ENCODE peak calls at places on chromosomes 3 and 15, in six cellular contexts. P is HEK293T, O is mucosa of gallbladder, S is HTR-8/SVneo, G is BJ, Z is renal cortical epithelial cell. X is an unnamed sample.

GRCh38 chr15:52523192-52523591 is 5.5 kb downstream of the MYO5A start:
- DNase-seq in P (no peak), S (no peak), O (no peak), G (peak), Z (peak), X (peak)

GRCh38 chr3:50194903-50195500 is 3.6 kb downstream of the GNAT1 start:
- DNase-seq in Z (no peak), O (no peak), S (no peak), G (no peak), P (peak), X (no peak)

GRCh38 chr3:9590282-9590791 is 36.7 kb upstream of the LHFPL4 start:
- DNase-seq in P (no peak), G (no peak), O (no peak), S (no peak), Z (no peak), X (no peak)

GRCh38 chr3:78728406-78729145 is 1039.2 kb downstream of the ROBO1 start:
- DNase-seq in S (no peak), G (no peak), P (peak), Z (peak), O (peak), X (no peak)

GRCh38 chr3:190533511-190534282 is 19.8 kb downstream of the IL1RAP start:
- DNase-seq in G (peak), S (peak), P (no peak), O (peak), Z (peak), X (peak)

GRCh38 chr3:186193534-186194450 is 84.9 kb upstream of the ETV5 start:
- DNase-seq in P (no peak), O (no peak), G (no peak), S (no peak), Z (no peak), X (no peak)

GRCh38 chr3:122265937-122266336 is 59.1 kb upstream of the CSTA start:
- DNase-seq in P (no peak), S (no peak), G (no peak), Z (no peak), O (no peak), X (no peak)

GRCh38 chr15:59976480-59976879 is 27.6 kb upstream of the FOXB1 start:
- DNase-seq in S (no peak), P (no peak), Z (no peak), G (no peak), O (no peak), X (no peak)

GRCh38 chr3:129439381-129439816 is 349 bp downstream of the MBD4 start:
- DNase-seq in P (no peak), O (peak), Z (no peak), G (no peak), S (peak), X (peak)

GRCh38 chr15:77838595-77838994 is 205.9 kb upstream of the LINGO1 start:
- DNase-seq in Z (no peak), S (no peak), G (no peak), P (no peak), O (no peak), X (no peak)

GRCh38 chr3:3772920-3773319 is 26.3 kb upstream of the LRRN1 start:
- DNase-seq in S (no peak), O (no peak), G (no peak), Z (no peak), P (no peak), X (no peak)

GRCh38 chr3:64349531-64349930 is 124.3 kb upstream of the PRICKLE2 start:
- DNase-seq in P (no peak), S (no peak), G (no peak), O (no peak), Z (peak), X (peak)

GRCh38 chr3:134592806-134593205 is 58.0 kb downstream of the KY start:
- DNase-seq in G (no peak), S (no peak), O (no peak), P (no peak), Z (no peak), X (no peak)

GRCh38 chr3:99484871-99485270 is 153.5 kb upstream of the COL8A1 start:
- DNase-seq in P (no peak), O (no peak), S (no peak), G (no peak), Z (no peak), X (no peak)

GRCh38 chr15:37056168-37056893 is 44.0 kb downstream of the MEIS2 start:
- DNase-seq in P (no peak), S (no peak), Z (peak), O (no peak), G (no peak), X (peak)

GRCh38 chr3:117059054-117059989 is 349.7 kb downstream of the TUSC7 start:
- DNase-seq in G (no peak), S (no peak), Z (peak), O (no peak), P (no peak), X (peak)

GRCh38 chr3:159828542-159828943 is 160.1 kb upstream of the IL12A start:
- DNase-seq in P (peak), O (no peak), G (no peak), Z (peak), S (no peak), X (peak)

GRCh38 chr15:92634046-92634445 is 21.5 kb downstream of the FAM174B start:
- DNase-seq in Z (no peak), P (no peak), O (no peak), S (no peak), G (no peak), X (no peak)

GRCh38 chr15:66249623-66250174 is 3.9 kb downstream of the MEGF11 start:
- DNase-seq in O (no peak), S (no peak), Z (peak), P (no peak), G (no peak), X (no peak)

GRCh38 chr15:47750030-47750739 is 32.9 kb downstream of the SEMA6D start:
- DNase-seq in O (no peak), G (peak), Z (peak), S (peak), P (no peak), X (peak)

GRCh38 chr3:143226678-143227291 is 107.2 kb downstream of the CHST2 start:
- DNase-seq in Z (no peak), S (no peak), P (no peak), O (no peak), G (no peak), X (no peak)

GRCh38 chr15:77819841-77820728 is 187.4 kb upstream of the LINGO1 start:
- DNase-seq in P (peak), Z (no peak), G (no peak), O (no peak), S (peak), X (peak)

GRCh38 chr3:160402249-160403027 is 3.0 kb downstream of the SMC4 start:
- DNase-seq in P (no peak), O (no peak), S (no peak), G (no peak), Z (no peak), X (no peak)

GRCh38 chr3:181417748-181418147 is 294.0 kb upstream of the SOX2 start:
- DNase-seq in S (no peak), O (no peak), P (no peak), Z (no peak), G (no peak), X (no peak)

GRCh38 chr3:183489455-183490210 is 61.2 kb upstream of the MCF2L2 start:
- DNase-seq in G (peak), S (no peak), P (no peak), O (no peak), Z (peak), X (no peak)

GRCh38 chr3:8210752-8211405 is 290.7 kb upstream of the LMCD1 start:
- DNase-seq in Z (no peak), P (no peak), O (no peak), G (no peak), S (no peak), X (no peak)

GRCh38 chr3:45551214-45552010 is 43.1 kb upstream of the LIMD1 start:
- DNase-seq in P (no peak), O (no peak), Z (peak), S (peak), G (peak), X (peak)

GRCh38 chr15:39128746-39129145 is 452.1 kb upstream of the THBS1 start:
- DNase-seq in Z (peak), S (no peak), G (no peak), O (no peak), P (no peak), X (peak)

GRCh38 chr15:69784808-69785550 is 312.7 kb downstream of the TLE3 start:
- DNase-seq in G (no peak), S (no peak), P (no peak), Z (no peak), O (no peak), X (peak)

GRCh38 chr15:61091229-61091628 is 137.9 kb downstream of the RORA start:
- DNase-seq in Z (no peak), P (no peak), G (no peak), O (no peak), S (no peak), X (no peak)

GRCh38 chr3:140922634-140923033 is 19.0 kb upstream of the SLC25A36 start:
- DNase-seq in O (no peak), G (no peak), S (no peak), Z (peak), P (no peak), X (no peak)

X was measured in kidney tubule cell.